ENCODE peak calls at places on chromosomes 13 and 19, in nine cellular contexts. S is epithelial cell of esophagus, C is PC-3, T is kidney, L is NCI-H2107, X is aorta, E is NCI-H774, N is GM19239, Q is frontal cortex. G is an unnamed sample.

GRCh38 chr19:4791183-4792018 is at the start of gene FEM1A:
- DNase-seq in T (peak), L (peak), E (peak), Q (peak), C (peak), N (peak), X (peak), S (peak), G (peak)

GRCh38 chr13:97295279-97296182 is 73.4 kb downstream of the MBNL2 start:
- DNase-seq in Q (no peak), T (no peak), E (no peak), L (no peak), N (no peak), C (peak), X (no peak), S (peak), G (no peak)

GRCh38 chr19:39363909-39364457 is 21.8 kb downstream of the SAMD4B start:
- DNase-seq in E (no peak), Q (peak), C (no peak), N (no peak), L (no peak), T (peak), X (no peak), S (no peak), G (no peak)

GRCh38 chr13:60328073-60328472 is 68.9 kb upstream of the TDRD3 start:
- DNase-seq in E (no peak), N (no peak), L (no peak), S (no peak), X (no peak), T (no peak), C (no peak), Q (no peak), G (peak)

GRCh38 chr19:18418034-18418724 is 1.0 kb upstream of the SSBP4 start:
- DNase-seq in X (peak), L (no peak), E (no peak), S (no peak), N (no peak), C (no peak), Q (no peak), T (peak), G (no peak)

GRCh38 chr19:51296331-51297093 is 14.9 kb upstream of the IGLON5 start:
- DNase-seq in E (no peak), S (no peak), T (no peak), X (no peak), C (peak), N (no peak), L (no peak), Q (no peak), G (no peak)

GRCh38 chr13:48896312-48896711 is 79.4 kb upstream of the FNDC3A start:
- DNase-seq in S (peak), X (no peak), T (no peak), N (no peak), L (no peak), Q (no peak), C (peak), E (no peak), G (no peak)

GRCh38 chr13:29210676-29211075 is 384.8 kb downstream of the SLC7A1 start:
- DNase-seq in X (no peak), L (no peak), S (no peak), E (no peak), C (no peak), T (peak), Q (no peak), N (no peak), G (no peak)

GRCh38 chr13:49292742-49293498 is 45.2 kb downstream of the CDADC1 start:
- DNase-seq in S (no peak), Q (peak), E (no peak), X (peak), T (no peak), L (no peak), N (no peak), C (no peak), G (no peak)

GRCh38 chr19:12924621-12925310 is 5.7 kb upstream of the SYCE2 start:
- DNase-seq in C (no peak), Q (no peak), E (no peak), N (no peak), T (peak), L (no peak), X (no peak), S (no peak), G (no peak)

GRCh38 chr19:1066251-1066747 is 668 bp upstream of the ARHGAP45 start:
- DNase-seq in N (no peak), X (peak), E (no peak), C (peak), T (no peak), Q (no peak), L (no peak), S (no peak), G (no peak)

GRCh38 chr19:53037101-53038097 is 7.1 kb upstream of the ERVV-2 start:
- DNase-seq in X (no peak), T (peak), E (no peak), N (no peak), L (no peak), C (no peak), S (peak), Q (peak), G (no peak)

GRCh38 chr13:113968463-113969310 is 5.2 kb downstream of the C13orf46 start:
- DNase-seq in L (no peak), C (no peak), Q (no peak), N (no peak), S (no peak), X (peak), T (peak), E (no peak), G (no peak)

GRCh38 chr19:15374796-15375440 is 4.7 kb downstream of the AKAP8 start:
- DNase-seq in X (peak), N (no peak), L (no peak), E (no peak), C (no peak), S (no peak), Q (no peak), T (peak), G (peak)

GRCh38 chr13:69683921-69684663 is 423.5 kb upstream of the ATXN8OS start:
- DNase-seq in C (no peak), E (no peak), L (no peak), N (no peak), Q (no peak), T (no peak), X (no peak), S (no peak), G (no peak)

GRCh38 chr13:32229443-32229842 is 85.7 kb downstream of the ZAR1L start:
- DNase-seq in N (no peak), T (no peak), Q (no peak), E (peak), X (no peak), S (no peak), C (no peak), L (no peak), G (no peak)

GRCh38 chr13:93233997-93234416 is 7.4 kb downstream of the GPC6 start:
- DNase-seq in N (no peak), X (no peak), S (no peak), C (no peak), L (no peak), E (no peak), Q (no peak), T (no peak), G (no peak)

GRCh38 chr13:99617474-99618255 is 116.4 kb downstream of the TM9SF2 start:
- DNase-seq in X (peak), Q (peak), S (peak), N (no peak), L (peak), E (peak), C (peak), T (no peak), G (no peak)

GRCh38 chr13:110359840-110360301 is 52.8 kb downstream of the COL4A2 start:
- DNase-seq in C (no peak), X (no peak), E (no peak), L (no peak), T (no peak), S (no peak), Q (no peak), N (no peak), G (no peak)

GRCh38 chr13:51148952-51149573 is 38.0 kb upstream of the C13orf42 start:
- DNase-seq in S (peak), C (peak), E (no peak), L (peak), Q (peak), T (no peak), X (no peak), N (no peak), G (peak)

GRCh38 chr19:18469245-18470107 is 31.5 kb upstream of the ISYNA1 start:
- DNase-seq in T (peak), N (peak), L (no peak), S (peak), C (peak), X (peak), E (no peak), Q (peak), G (peak)

G was measured in epithelial cell of proximal tubule.